ENCODE peak calls at places on chromosomes 16 and 17, in ten cellular contexts. L is skeletal muscle cell; S is GM12865; I is foreskin fibroblast; B is fibroblast of pulmonary artery; M is dermis blood vessel endothelial cell; J is endothelial cell; R is anterior cingulate cortex; A is effector CD4-positive, alpha-beta T cell; D is amniotic stem cell. G is an unnamed sample.

GRCh38 chr16:80300876-80301275 is 239.9 kb upstream of the DYNLRB2 start:
- DNase-seq in L (peak; percentile 8), S (no peak), I (peak; percentile 60), B (peak; percentile 27), M (no peak), J (no peak), R (no peak), A (no peak), D (no peak), G (no peak)

GRCh38 chr16:70749681-70750601 is 51.0 kb downstream of the VAC14 start:
- DNase-seq in L (no peak), S (no peak), I (no peak), B (no peak), M (no peak), J (no peak), R (peak; percentile 41), A (no peak), D (no peak), G (no peak)

GRCh38 chr16:2365895-2366294 is 25.4 kb upstream of the ABCA3 start:
- DNase-seq in L (peak; percentile 72), S (no peak), I (peak; percentile 75), B (peak; percentile 64), M (peak; percentile 21), J (no peak), R (no peak), A (no peak), D (peak; percentile 59), G (peak; percentile 58)

GRCh38 chr17:37089998-37090397 is 141.2 kb downstream of the AATF start:
- DNase-seq in L (no peak), S (peak; percentile 45), I (no peak), B (peak; percentile 13), M (peak; percentile 81), J (no peak), R (no peak), A (peak; percentile 43), D (no peak), G (no peak)

GRCh38 chr16:27272076-27272475 is 3.5 kb upstream of the NSMCE1 start:
- DNase-seq in L (no peak), S (no peak), I (no peak), B (no peak), M (no peak), J (no peak), R (no peak), A (no peak), D (no peak), G (no peak)

GRCh38 chr16:54926166-54926838 is 4.4 kb upstream of the IRX5 start:
- DNase-seq in L (peak; percentile 37), S (no peak), I (peak; percentile 53), B (no peak), M (no peak), J (no peak), R (no peak), A (no peak), D (peak; percentile 20), G (no peak)

GRCh38 chr17:76075364-76076099 is 951 bp downstream of the GALR2 start:
- DNase-seq in L (no peak), S (no peak), I (no peak), B (no peak), M (peak; percentile 55), J (peak; percentile 45), R (no peak), A (no peak), D (no peak), G (no peak)

GRCh38 chr16:84312783-84313382 is 18.2 kb downstream of the WFDC1 start:
- DNase-seq in L (no peak), S (no peak), I (no peak), B (no peak), M (no peak), J (no peak), R (no peak), A (no peak), D (no peak), G (no peak)

GRCh38 chr16:58098207-58099096 is 30.7 kb downstream of the CFAP20 start:
- DNase-seq in L (no peak), S (no peak), I (peak; percentile 33), B (peak; percentile 14), M (no peak), J (no peak), R (no peak), A (no peak), D (no peak), G (no peak)

GRCh38 chr16:50547340-50547865 is 793 bp upstream of the NKD1 start:
- DNase-seq in L (no peak), S (peak; percentile 57), I (no peak), B (no peak), M (peak; percentile 15), J (peak; percentile 53), R (no peak), A (peak; percentile 77), D (no peak), G (no peak)

GRCh38 chr17:29046440-29046839 is 3.5 kb downstream of the PIPOX start:
- DNase-seq in L (no peak), S (no peak), I (no peak), B (no peak), M (no peak), J (no peak), R (no peak), A (no peak), D (no peak), G (no peak)

GRCh38 chr16:87808108-87808507 is 42.3 kb upstream of the KLHDC4 start:
- DNase-seq in L (no peak), S (no peak), I (no peak), B (no peak), M (no peak), J (no peak), R (no peak), A (no peak), D (no peak), G (no peak)

GRCh38 chr16:19175492-19176262 is 7.6 kb downstream of the SYT17 start:
- DNase-seq in L (no peak), S (no peak), I (peak; percentile 18), B (peak; percentile 43), M (no peak), J (no peak), R (no peak), A (no peak), D (no peak), G (no peak)